ENCODE peak calls at places on chromosomes 2 and 18, in six cellular contexts. H is amniotic stem cell; R is ELF-1; Z is CD8-positive, alpha-beta T cell; A is NCI-H345; P is esophagus squamous epithelium. I is an unnamed sample.
A peak's percentile ranks its signal among the peaks of the same experiment; 100 is the strongest.

GRCh38 chr2:235263205-235264120 is 230.4 kb upstream of the AGAP1 start:
- DNase-seq in A (no peak), H (peak; percentile 93), P (no peak), Z (no peak), R (peak; percentile 73), I (no peak)

GRCh38 chr2:68721482-68722071 is 13.0 kb upstream of the ARHGAP25 start:
- DNase-seq in A (no peak), R (no peak), H (no peak), P (no peak), Z (peak; percentile 46), I (peak; percentile 73)

GRCh38 chr2:42761554-42761953 is 2.4 kb downstream of the OXER1 start:
- DNase-seq in A (no peak), R (no peak), Z (no peak), P (no peak), H (no peak), I (no peak)

GRCh38 chr2:197174539-197175094 is 136.0 kb downstream of the ANKRD44 start:
- DNase-seq in P (no peak), H (no peak), A (peak; percentile 13), Z (no peak), R (no peak), I (no peak)

GRCh38 chr2:63057249-63058148 is 6.9 kb downstream of the OTX1 start:
- DNase-seq in P (no peak), A (no peak), H (no peak), Z (no peak), R (peak; percentile 42), I (no peak)

GRCh38 chr18:35971661-35972196 is 750 bp upstream of the RMP24 start:
- DNase-seq in P (no peak), A (peak; percentile 36), Z (no peak), R (no peak), H (no peak), I (no peak)

GRCh38 chr2:111898703-111899514 is 502 bp downstream of the MERTK start:
- DNase-seq in P (no peak), Z (peak; percentile 14), R (peak; percentile 64), H (no peak), A (no peak), I (no peak)

GRCh38 chr2:19829672-19830071 is 72.1 kb downstream of the TTC32 start:
- DNase-seq in P (no peak), R (no peak), A (no peak), Z (no peak), H (no peak), I (no peak)

GRCh38 chr18:58100154-58100553 is 56.1 kb downstream of the NEDD4L start:
- DNase-seq in H (no peak), A (no peak), P (no peak), R (no peak), Z (no peak), I (no peak)

GRCh38 chr2:158518083-158518482 is 61.3 kb downstream of the PKP4 start:
- DNase-seq in R (no peak), H (no peak), P (no peak), A (no peak), Z (no peak), I (no peak)

GRCh38 chr18:66621816-66622576 is 18.1 kb upstream of the CDH19 start:
- DNase-seq in Z (no peak), P (no peak), R (no peak), H (no peak), A (no peak), I (no peak)

I was measured in Karpas-422.